ENCODE peak calls at places on chromosomes 16 and 17, in ten cellular contexts. J is sigmoid colon, G is occipital lobe, S is mucosa of gallbladder, W is pancreas, M is upper lobe of right lung, I is NCI-H460, F is left lung, D is left ventricle myocardium inferior, E is neural crest cell. A is an unnamed sample.

GRCh38 chr16:10646228-10646580 is 48.5 kb downstream of the TEKT5 start:
- DNase-seq in G (no peak), M (no peak), W (no peak), F (no peak), I (no peak), S (no peak), J (no peak), E (no peak), D (no peak), A (no peak)

GRCh38 chr16:6665126-6665525 is 667.5 kb upstream of the RBFOX1 start:
- DNase-seq in J (no peak), E (no peak), G (no peak), D (no peak), S (no peak), M (no peak), F (no peak), I (no peak), W (no peak), A (no peak)

GRCh38 chr17:30232822-30233427 is 2.6 kb downstream of the SLC6A4 start:
- DNase-seq in I (no peak), W (no peak), E (no peak), J (no peak), M (no peak), F (no peak), G (no peak), S (no peak), D (no peak), A (no peak)

GRCh38 chr16:67648088-67648763 is 3.3 kb downstream of the CARMIL2 start:
- DNase-seq in E (no peak), S (no peak), M (no peak), I (no peak), W (no peak), D (no peak), F (peak; percentile 77), J (no peak), G (no peak), A (no peak)

GRCh38 chr16:84718-85452 is 6.9 kb downstream of the MPG start:
- DNase-seq in M (peak; percentile 77), F (no peak), S (peak; percentile 41), G (peak; percentile 63), I (no peak), D (peak; percentile 55), W (no peak), J (peak; percentile 85), E (no peak), A (peak; percentile 87)

GRCh38 chr16:27291106-27291505 is 22.5 kb upstream of the NSMCE1 start:
- DNase-seq in J (no peak), E (no peak), M (no peak), W (no peak), S (no peak), F (no peak), D (no peak), I (no peak), G (no peak), A (no peak)

GRCh38 chr16:81431554-81432353 is 12.9 kb upstream of the CMIP start:
- DNase-seq in S (no peak), E (no peak), G (no peak), D (no peak), I (no peak), M (peak; percentile 72), W (no peak), J (peak; percentile 78), F (no peak), A (peak; percentile 64)

GRCh38 chr16:31460582-31461002 is 1.3 kb downstream of the ARMC5 start:
- DNase-seq in D (no peak), S (no peak), F (no peak), J (peak; percentile 63), I (no peak), G (no peak), M (peak; percentile 37), W (no peak), E (no peak), A (no peak)

GRCh38 chr17:40056379-40057005 is 2.3 kb upstream of the MED24 start:
- DNase-seq in M (no peak), G (peak; percentile 67), I (no peak), W (no peak), S (no peak), D (no peak), J (no peak), F (no peak), E (no peak), A (no peak)

GRCh38 chr16:86602521-86602920 is 24.2 kb downstream of the FOXL1 start:
- DNase-seq in E (no peak), J (no peak), D (no peak), F (no peak), I (no peak), S (no peak), M (no peak), G (no peak), W (no peak), A (no peak)

GRCh38 chr16:7333326-7333725 is 681 bp downstream of the RBFOX1 start:
- DNase-seq in D (no peak), W (no peak), M (no peak), F (no peak), S (no peak), I (no peak), J (no peak), E (no peak), G (no peak), A (no peak)

GRCh38 chr16:50671644-50672260 is 9.4 kb downstream of the SNX20 start:
- DNase-seq in F (no peak), I (peak; percentile 17), D (no peak), W (no peak), M (no peak), G (no peak), E (peak; percentile 49), J (no peak), S (no peak), A (no peak)

GRCh38 chr16:56645311-56645710 is 6.4 kb upstream of the MT1B start:
- DNase-seq in F (no peak), I (no peak), J (no peak), D (no peak), M (no peak), W (no peak), S (no peak), E (no peak), G (no peak), A (no peak)

GRCh38 chr16:87740909-87741424 is 24.8 kb downstream of the KLHDC4 start:
- DNase-seq in D (peak; percentile 50), W (no peak), J (no peak), G (peak; percentile 64), F (no peak), I (no peak), M (no peak), S (no peak), E (no peak), A (no peak)

GRCh38 chr17:9355841-9356240 is 219.8 kb downstream of the STX8 start:
- DNase-seq in J (no peak), W (no peak), M (no peak), S (no peak), F (no peak), D (no peak), G (no peak), E (no peak), I (no peak), A (no peak)

GRCh38 chr17:76419576-76420245 is 33.2 kb downstream of the UBE2O start:
- DNase-seq in W (no peak), G (no peak), S (no peak), M (no peak), I (no peak), D (no peak), J (no peak), E (no peak), F (no peak), A (no peak)

GRCh38 chr17:8153957-8154607 is 1.9 kb upstream of the PER1 start:
- DNase-seq in J (peak; percentile 100), D (peak; percentile 100), M (peak; percentile 100), I (peak; percentile 97), S (peak; percentile 99), W (peak; percentile 100), G (peak; percentile 98), F (peak; percentile 99), E (peak; percentile 94), A (peak; percentile 100)

GRCh38 chr16:84583995-84584394 is 33.9 kb downstream of the COTL1 start:
- DNase-seq in J (no peak), F (no peak), M (no peak), I (no peak), W (no peak), D (no peak), E (no peak), S (peak; percentile 43), G (peak; percentile 42), A (no peak)

GRCh38 chr16:35497399-35497798 is 2038.0 kb downstream of the TP53TG3F start:
- DNase-seq in D (no peak), W (no peak), S (no peak), E (no peak), G (no peak), F (no peak), J (no peak), M (no peak), I (no peak), A (no peak)

GRCh38 chr16:85524630-85525463 is 88.3 kb upstream of the GSE1 start:
- DNase-seq in W (no peak), J (peak; percentile 81), I (peak; percentile 58), M (peak; percentile 92), G (no peak), F (peak; percentile 96), E (no peak), D (no peak), S (peak; percentile 32), A (peak; percentile 86)

GRCh38 chr17:77555110-77555509 is 403.4 kb upstream of the TNRC6C start:
- DNase-seq in F (no peak), D (no peak), E (no peak), S (no peak), G (no peak), W (no peak), I (no peak), M (no peak), J (no peak), A (no peak)

GRCh38 chr16:29899516-29900101 is at the start of gene SEZ6L2:
- DNase-seq in J (no peak), M (peak; percentile 89), S (peak; percentile 84), F (peak; percentile 81), D (peak; percentile 31), G (peak; percentile 71), I (peak; percentile 90), E (peak; percentile 86), W (peak; percentile 87), A (peak; percentile 75)

GRCh38 chr16:88854306-88855111 is 2.2 kb downstream of the GALNS start:
- DNase-seq in W (no peak), F (no peak), J (no peak), S (no peak), I (no peak), G (no peak), E (no peak), M (no peak), D (no peak), A (peak; percentile 58)

GRCh38 chr17:80430446-80431245 is 15.7 kb downstream of the ENDOV start:
- DNase-seq in I (no peak), J (no peak), F (peak; percentile 55), G (no peak), S (no peak), M (peak; percentile 50), W (no peak), E (no peak), D (no peak), A (peak; percentile 12)

GRCh38 chr17:17934796-17935195 is 37.4 kb downstream of the TOM1L2 start:
- DNase-seq in J (no peak), F (no peak), E (no peak), I (no peak), W (no peak), S (no peak), G (no peak), D (no peak), M (no peak), A (no peak)

A was measured in right cardiac atrium.